ENCODE peak calls at places on chromosomes 16 and 17, in five cellular contexts. B is M059J; N is NCI-H1092 treated with DMSO at 0.1 percent for 48 hours; I is GOT3; T is CD8-positive, alpha-beta memory T cell. W is an unnamed sample.

GRCh38 chr16:85187002-85187401 is 74.7 kb upstream of the CIBAR2 start:
- DNase-seq in B (peak; percentile 78), N (no peak), I (no peak), T (no peak), W (no peak)

GRCh38 chr17:37791434-37791833 is 46.6 kb upstream of the HNF1B start:
- DNase-seq in B (peak; percentile 36), N (no peak), I (no peak), T (peak; percentile 32), W (peak; percentile 54)

GRCh38 chr17:50046667-50047066 is 9.2 kb upstream of the ITGA3 start:
- DNase-seq in B (no peak), N (no peak), I (no peak), T (no peak), W (no peak)

GRCh38 chr17:40323731-40324650 is 15.0 kb downstream of the RARA start:
- DNase-seq in B (peak; percentile 75), N (no peak), I (no peak), T (peak; percentile 89), W (peak; percentile 64)

GRCh38 chr16:88465387-88465983 is 12.4 kb downstream of the ZFPM1 start:
- DNase-seq in B (no peak), N (no peak), I (no peak), T (no peak), W (no peak)

GRCh38 chr17:74408830-74409229 is 23.1 kb upstream of the GPRC5C start:
- DNase-seq in B (no peak), N (peak; percentile 93), I (no peak), T (no peak), W (no peak)

GRCh38 chr17:77637807-77638182 is 320.7 kb upstream of the TNRC6C start:
- DNase-seq in B (no peak), N (no peak), I (no peak), T (no peak), W (no peak)

GRCh38 chr17:36496018-36496789 is 9.7 kb downstream of the ZNHIT3 start:
- DNase-seq in B (no peak), N (no peak), I (no peak), T (no peak), W (no peak)

GRCh38 chr17:82287849-82288601 is 14.5 kb upstream of the CSNK1D start:
- DNase-seq in B (peak; percentile 97), N (no peak), I (peak; percentile 25), T (no peak), W (peak; percentile 85)

GRCh38 chr16:84722068-84722467 is 22.3 kb downstream of the USP10 start:
- DNase-seq in B (no peak), N (no peak), I (no peak), T (no peak), W (no peak)

GRCh38 chr16:49532243-49532870 is 158.8 kb downstream of the C16orf78 start:
- DNase-seq in B (no peak), N (peak; percentile 19), I (no peak), T (no peak), W (no peak)

GRCh38 chr17:13735444-13735843 is 133.7 kb upstream of the HS3ST3A1 start:
- DNase-seq in B (peak; percentile 34), N (no peak), I (no peak), T (no peak), W (no peak)

GRCh38 chr16:1311212-1311737 is 1.8 kb downstream of the UBE2I start:
- DNase-seq in B (no peak), N (no peak), I (no peak), T (no peak), W (no peak)

GRCh38 chr17:82947051-82947991 is 107.5 kb upstream of the ZNF750 start:
- DNase-seq in B (no peak), N (no peak), I (no peak), T (no peak), W (no peak)

GRCh38 chr16:324451-325334 is 27.8 kb downstream of the AXIN1 start:
- DNase-seq in B (no peak), N (no peak), I (no peak), T (peak; percentile 91), W (no peak)

GRCh38 chr17:58513391-58513912 is 986 bp downstream of the MTMR4 start:
- DNase-seq in B (no peak), N (no peak), I (no peak), T (no peak), W (no peak)

GRCh38 chr17:50204431-50204830 is 3.0 kb upstream of the COL1A1 start:
- DNase-seq in B (no peak), N (no peak), I (no peak), T (no peak), W (no peak)

GRCh38 chr17:74803971-74804370 is 27.8 kb upstream of the NAT9 start:
- DNase-seq in B (no peak), N (no peak), I (no peak), T (no peak), W (no peak)

GRCh38 chr16:87930456-87930855 is 5.9 kb downstream of the CA5A start:
- DNase-seq in B (no peak), N (peak; percentile 49), I (no peak), T (no peak), W (peak; percentile 39)

GRCh38 chr17:12955521-12955920 is 62.3 kb downstream of the ELAC2 start:
- DNase-seq in B (no peak), N (no peak), I (no peak), T (no peak), W (no peak)

GRCh38 chr16:83533193-83533592 is 274.6 kb upstream of the HSBP1 start:
- DNase-seq in B (peak; percentile 93), N (no peak), I (peak; percentile 46), T (no peak), W (peak; percentile 84)

GRCh38 chr16:88026964-88027938 is 76.0 kb downstream of the BANP start:
- DNase-seq in B (no peak), N (no peak), I (no peak), T (no peak), W (no peak)

GRCh38 chr16:55479560-55480197 is 681 bp downstream of the MMP2 start:
- DNase-seq in B (no peak), N (no peak), I (no peak), T (no peak), W (no peak)

GRCh38 chr16:3086596-3087242 is 12.4 kb downstream of the ZSCAN10 start:
- DNase-seq in B (no peak), N (no peak), I (no peak), T (no peak), W (no peak)

GRCh38 chr16:84331998-84332780 is 36.1 kb upstream of the ATP2C2 start:
- DNase-seq in B (peak; percentile 85), N (no peak), I (no peak), T (no peak), W (peak; percentile 64)

GRCh38 chr17:33667052-33667509 is 374.0 kb upstream of the ASIC2 start:
- DNase-seq in B (peak; percentile 33), N (no peak), I (no peak), T (peak; percentile 2), W (peak; percentile 74)

GRCh38 chr17:48478224-48479013 is 48.4 kb upstream of the SKAP1 start:
- DNase-seq in B (no peak), N (no peak), I (no peak), T (peak; percentile 23), W (peak; percentile 56)

GRCh38 chr16:88681709-88682451 is 4.4 kb downstream of the SNAI3 start:
- DNase-seq in B (no peak), N (no peak), I (no peak), T (peak; percentile 47), W (no peak)

W was measured in Daoy.